ENCODE peak calls at places on chromosomes 2 and 18, in five cellular contexts. U is activated CD8-positive, alpha-beta memory T cell treated with anti-CD3 and anti-CD28 coated beads for 4 hours; W is activated naive CD8-positive, alpha-beta T cell treated with anti-CD3 and anti-CD28 coated beads, Interleukin-2, amount 10 ng/mL, durations not matched to agents 7 days and 5 days; Q is NCI-H774; N is stimulated activated CD4-positive, alpha-beta T cell treated with anti-CD3 and anti-CD28 coated beads, Interleukin-1b, Interleukin-23, amount 100 ng/mL, for 1 hour. K is an unnamed sample.

GRCh38 chr2:222805591-222806304 is 55.1 kb upstream of the ACSL3 start:
- DNase-seq in U (no peak), W (no peak), Q (no peak), N (no peak), K (no peak)

GRCh38 chr2:73971722-73972121 is 13.0 kb upstream of the TET3 start:
- DNase-seq in U (no peak), W (no peak), Q (no peak), N (no peak), K (no peak)

GRCh38 chr2:153487482-153487881 is 8.9 kb upstream of the RPRM start:
- DNase-seq in U (no peak), W (no peak), Q (no peak), N (no peak), K (no peak)

GRCh38 chr2:179541586-179541985 is 277.0 kb upstream of the SESTD1 start:
- DNase-seq in U (no peak), W (no peak), Q (no peak), N (no peak), K (no peak)

GRCh38 chr18:55587341-55588000 is 521 bp downstream of the TCF4 start:
- DNase-seq in U (no peak), W (no peak), Q (peak), N (no peak), K (peak)

GRCh38 chr2:221527759-221528444 is 44.2 kb downstream of the EPHA4 start:
- DNase-seq in U (no peak), W (no peak), Q (no peak), N (no peak), K (no peak)

GRCh38 chr2:118697771-118698170 is 149.7 kb downstream of the EN1 start:
- DNase-seq in U (no peak), W (no peak), Q (no peak), N (no peak), K (no peak)

GRCh38 chr2:23199115-23199918 is 185.7 kb upstream of the KLHL29 start:
- DNase-seq in U (no peak), W (no peak), Q (no peak), N (no peak), K (no peak)

GRCh38 chr2:23653326-23653725 is 268.3 kb downstream of the KLHL29 start:
- DNase-seq in U (no peak), W (no peak), Q (no peak), N (no peak), K (no peak)

GRCh38 chr18:42242758-42243157 is 287.7 kb downstream of the PIK3C3 start:
- DNase-seq in U (no peak), W (no peak), Q (no peak), N (no peak), K (no peak)

GRCh38 chr18:50058731-50059130 is 136.2 kb downstream of the MYO5B start:
- DNase-seq in U (no peak), W (no peak), Q (no peak), N (no peak), K (no peak)

GRCh38 chr2:207423886-207424285 is 105.9 kb upstream of the CREB1 start:
- DNase-seq in U (peak), W (peak), Q (no peak), N (no peak), K (peak)

GRCh38 chr2:80102026-80102425 is 202.5 kb downstream of the LRRTM1 start:
- DNase-seq in U (no peak), W (no peak), Q (no peak), N (no peak), K (no peak)

GRCh38 chr2:190533968-190534309 is 583 bp downstream of the NEMP2 start:
- DNase-seq in U (no peak), W (no peak), Q (peak), N (no peak), K (no peak)

GRCh38 chr2:10774394-10774793 is 38.2 kb downstream of the PDIA6 start:
- DNase-seq in U (no peak), W (no peak), Q (no peak), N (no peak), K (no peak)

GRCh38 chr18:75407468-75408437 is 19.8 kb downstream of the SMIM21 start:
- DNase-seq in U (no peak), W (no peak), Q (no peak), N (no peak), K (no peak)

GRCh38 chr2:128180031-128180430 is 89.0 kb downstream of the UGGT1 start:
- DNase-seq in U (no peak), W (no peak), Q (no peak), N (no peak), K (no peak)

GRCh38 chr2:221293949-221294736 is 278.0 kb downstream of the EPHA4 start:
- DNase-seq in U (no peak), W (no peak), Q (no peak), N (no peak), K (no peak)

GRCh38 chr2:160375802-160376469 is 117.7 kb downstream of the RBMS1 start:
- DNase-seq in U (no peak), W (no peak), Q (no peak), N (no peak), K (peak)

GRCh38 chr18:35661483-35662146 is 80.1 kb downstream of the GALNT1 start:
- DNase-seq in U (no peak), W (no peak), Q (no peak), N (no peak), K (no peak)

GRCh38 chr18:189254-189653 is 30.9 kb downstream of the USP14 start:
- DNase-seq in U (no peak), W (no peak), Q (peak), N (no peak), K (no peak)

GRCh38 chr2:233501198-233502076 is 65.1 kb downstream of the USP40 start:
- DNase-seq in U (no peak), W (no peak), Q (no peak), N (no peak), K (no peak)

GRCh38 chr2:146931109-146931508 is 913.7 kb upstream of the ACVR2A start:
- DNase-seq in U (no peak), W (no peak), Q (no peak), N (no peak), K (no peak)

GRCh38 chr2:183059561-183059960 is 19.0 kb upstream of the DUSP19 start:
- DNase-seq in U (no peak), W (no peak), Q (no peak), N (no peak), K (no peak)

GRCh38 chr2:58609306-58609705 is 368.2 kb upstream of the FANCL start:
- DNase-seq in U (no peak), W (no peak), Q (no peak), N (no peak), K (no peak)

GRCh38 chr18:72700961-72701710 is 157.0 kb upstream of the CBLN2 start:
- DNase-seq in U (no peak), W (no peak), Q (peak), N (no peak), K (no peak)

GRCh38 chr2:206158563-206159345 is 490 bp downstream of the NDUFS1 start:
- DNase-seq in U (no peak), W (no peak), Q (no peak), N (no peak), K (no peak)

GRCh38 chr18:6714027-6714426 is 15.5 kb upstream of the ARHGAP28 start:
- DNase-seq in U (no peak), W (no peak), Q (no peak), N (no peak), K (no peak)

GRCh38 chr2:217415316-217415715 is 555.5 kb upstream of the TNP1 start:
- DNase-seq in U (no peak), W (no peak), Q (no peak), N (no peak), K (no peak)

GRCh38 chr2:14632133-14632936 is at the start of gene LRATD1:
- DNase-seq in U (no peak), W (peak), Q (peak), N (no peak), K (no peak)

GRCh38 chr18:49225160-49225559 is 235.3 kb downstream of the DYM start:
- DNase-seq in U (no peak), W (no peak), Q (no peak), N (no peak), K (no peak)

GRCh38 chr2:111122631-111123421 is 2.1 kb downstream of the BCL2L11 start:
- DNase-seq in U (no peak), W (no peak), Q (peak), N (peak), K (peak)

GRCh38 chr2:150388289-150388625 is 99.2 kb downstream of the RND3 start:
- DNase-seq in U (no peak), W (no peak), Q (no peak), N (no peak), K (no peak)

GRCh38 chr18:21896732-21897336 is 156.2 kb downstream of the MIB1 start:
- DNase-seq in U (no peak), W (no peak), Q (no peak), N (no peak), K (no peak)

GRCh38 chr2:70525032-70525431 is 28.6 kb downstream of the TGFA start:
- DNase-seq in U (no peak), W (no peak), Q (no peak), N (no peak), K (no peak)

GRCh38 chr2:23385748-23386421 is 906 bp downstream of the KLHL29 start:
- DNase-seq in U (no peak), W (peak), Q (no peak), N (no peak), K (no peak)

GRCh38 chr2:42117923-42118758 is 51.0 kb upstream of the EML4 start:
- DNase-seq in U (no peak), W (no peak), Q (no peak), N (no peak), K (peak)

K was measured in naive B cell.